ENCODE peak calls at places on chromosome 19, in four cellular contexts. W, O, N and K are unnamed samples.
A peak's percentile ranks its signal among the peaks of the same experiment; 100 is the strongest.

GRCh38 chr19:28402701-28403290 is 810.2 kb downstream of the UQCRFS1 start:
- DNase-seq in W (no peak), O (no peak), N (no peak), K (no peak)

GRCh38 chr19:30163663-30164062 is 208.5 kb upstream of the ZNF536 start:
- DNase-seq in W (no peak), O (no peak), N (no peak), K (no peak)

GRCh38 chr19:51122112-51122981 is 2.4 kb upstream of the SIGLEC9 start:
- DNase-seq in W (no peak), O (no peak), N (no peak), K (no peak)

GRCh38 chr19:18203408-18203862 is 407 bp downstream of the RAB3A start:
- DNase-seq in W (no peak), O (no peak), N (peak; percentile 62), K (no peak)

GRCh38 chr19:2952953-2953481 is 8.2 kb upstream of the ZNF77 start:
- DNase-seq in W (no peak), O (peak; percentile 82), N (no peak), K (peak; percentile 92)

GRCh38 chr19:55437410-55437809 is 5.7 kb downstream of the SHISA7 start:
- DNase-seq in W (peak; percentile 90), O (peak; percentile 53), N (peak; percentile 53), K (no peak)

GRCh38 chr19:29524912-29525870 is 603 bp upstream of the VSTM2B start:
- DNase-seq in W (no peak), O (no peak), N (no peak), K (no peak)

GRCh38 chr19:6854758-6855157 is 32.6 kb upstream of the ADGRE1 start:
- DNase-seq in W (no peak), O (no peak), N (no peak), K (no peak)

GRCh38 chr19:55487884-55488687 is at the start of gene SSC5D:
- DNase-seq in W (no peak), O (no peak), N (peak; percentile 61), K (no peak)

GRCh38 chr19:46610851-46611770 is 10.0 kb downstream of the CALM3 start:
- DNase-seq in W (no peak), O (peak; percentile 9), N (no peak), K (no peak)

GRCh38 chr19:14369399-14370168 is 11.7 kb upstream of the ADGRE5 start:
- DNase-seq in W (peak; percentile 17), O (no peak), N (no peak), K (no peak)

GRCh38 chr19:35518313-35518712 is 4.9 kb upstream of the DMKN start:
- DNase-seq in W (no peak), O (no peak), N (no peak), K (no peak)

GRCh38 chr19:45291834-45292233 is 30.8 kb downstream of the CKM start:
- DNase-seq in W (no peak), O (no peak), N (no peak), K (no peak)

GRCh38 chr19:51607920-51608562 is 22.2 kb downstream of the SIGLEC5 start:
- DNase-seq in W (peak; percentile 74), O (peak; percentile 55), N (peak; percentile 74), K (peak; percentile 30)

GRCh38 chr19:39873385-39873784 is 27.2 kb upstream of the FBL start:
- DNase-seq in W (no peak), O (no peak), N (no peak), K (no peak)

GRCh38 chr19:4062576-4063368 is 3.9 kb downstream of the ZBTB7A start:
- DNase-seq in W (no peak), O (no peak), N (no peak), K (no peak)

GRCh38 chr19:16449330-16449961 is 22.3 kb downstream of the EPS15L1 start:
- DNase-seq in W (no peak), O (no peak), N (no peak), K (no peak)

GRCh38 chr19:34452671-34453253 is 24.6 kb downstream of the UBA2 start:
- DNase-seq in W (no peak), O (no peak), N (no peak), K (no peak)

GRCh38 chr19:46993622-46994021 is 26.0 kb upstream of the NPAS1 start:
- DNase-seq in W (no peak), O (no peak), N (no peak), K (no peak)

GRCh38 chr19:16325671-16326400 is 1.2 kb downstream of the KLF2 start:
- DNase-seq in W (peak; percentile 66), O (peak; percentile 22), N (peak; percentile 55), K (no peak)

GRCh38 chr19:13819242-13819641 is 24.0 kb downstream of the ZSWIM4 start:
- DNase-seq in W (no peak), O (no peak), N (no peak), K (no peak)

GRCh38 chr19:55686311-55687050 is 11.5 kb downstream of the EPN1 start:
- DNase-seq in W (no peak), O (no peak), N (no peak), K (no peak)

GRCh38 chr19:45376045-45376724 is 5.8 kb upstream of the ERCC2 start:
- DNase-seq in W (peak; percentile 54), O (peak; percentile 54), N (no peak), K (peak; percentile 63)

GRCh38 chr19:13621413-13621812 is 115.1 kb upstream of the CACNA1A start:
- DNase-seq in W (no peak), O (no peak), N (no peak), K (no peak)

GRCh38 chr19:35355851-35356460 is 2.3 kb upstream of the FFAR3 start:
- DNase-seq in W (no peak), O (no peak), N (no peak), K (no peak)

GRCh38 chr19:41298327-41298964 is 11.5 kb upstream of the CCDC97 start:
- DNase-seq in W (peak; percentile 87), O (peak; percentile 59), N (peak; percentile 81), K (no peak)

GRCh38 chr19:41299046-41299754 is 10.8 kb upstream of the CCDC97 start:
- DNase-seq in W (no peak), O (no peak), N (no peak), K (no peak)

GRCh38 chr19:41299755-41300089 is 10.2 kb upstream of the CCDC97 start:
- DNase-seq in W (peak; percentile 90), O (no peak), N (peak; percentile 64), K (no peak)

GRCh38 chr19:41296323-41296935 is 13.5 kb upstream of the CCDC97 start:
- DNase-seq in W (no peak), O (no peak), N (no peak), K (peak; percentile 36)

DNA sequence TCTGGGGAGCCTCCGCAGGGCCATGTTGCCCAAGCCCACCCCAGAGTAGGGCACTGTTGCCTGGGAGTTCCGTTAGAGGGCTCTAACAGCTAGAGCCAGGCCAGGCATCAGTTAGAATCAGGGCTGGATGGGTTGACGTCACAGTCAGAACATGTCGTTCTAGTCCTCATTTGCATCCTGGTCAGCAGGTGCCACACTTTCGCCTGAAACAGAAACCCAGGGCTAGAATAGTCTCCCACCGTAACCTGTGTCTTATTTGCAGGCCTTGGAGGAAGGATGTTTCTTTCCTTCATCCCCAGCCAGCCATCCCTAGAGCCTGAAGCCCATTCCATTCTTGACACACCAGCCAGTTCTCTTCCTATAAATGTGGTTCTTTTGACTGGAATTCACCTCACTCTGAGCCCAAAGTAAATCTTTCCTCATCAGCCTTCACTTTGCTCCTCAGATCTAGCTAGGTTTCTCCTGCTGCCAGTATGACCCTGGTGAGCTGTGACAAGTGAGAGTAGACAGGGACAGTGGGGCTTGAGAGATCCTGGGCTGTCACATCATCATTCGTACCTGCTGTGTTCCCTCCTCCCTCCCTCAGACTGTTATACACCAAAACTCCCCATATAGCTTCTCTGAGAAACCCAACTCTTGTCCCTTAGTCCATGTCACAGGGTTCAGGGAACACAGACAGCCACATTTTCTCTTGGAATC is 12.2 kb upstream of the CCDC97 start:
- DNase-seq in W (no peak), O (no peak), N (no peak), K (no peak)
- H3K36me3 ChIP-seq in W (peaks cover 48% of the 10 kb centered on the region), O (peaks cover 39% of the 10 kb centered on the region), N (peaks cover 1% of the 10 kb centered on the region), K (peaks cover 18% of the 10 kb centered on the region)

GRCh38 chr19:10168386-10168948 is 26.3 kb downstream of the DNMT1 start:
- DNase-seq in W (no peak), O (no peak), N (no peak), K (no peak)
- H3K4me3 ChIP-seq in W (no peak overlapping the region), O (no peak overlapping the region), N (no peak overlapping the region), K (no peak overlapping the region)

GRCh38 chr19:33094504-33095067 is 13.6 kb downstream of the GPATCH1 start:
- DNase-seq in W (no peak), O (no peak), N (no peak), K (no peak)

GRCh38 chr19:33086955-33087354 is 6.0 kb downstream of the GPATCH1 start:
- DNase-seq in W (no peak), O (no peak), N (no peak), K (no peak)

GRCh38 chr19:33093420-33094210 is 12.6 kb downstream of the GPATCH1 start:
- DNase-seq in W (no peak), O (no peak), N (no peak), K (no peak)

GRCh38 chr19:33089061-33089460 is 8.1 kb downstream of the GPATCH1 start:
- DNase-seq in W (no peak), O (no peak), N (no peak), K (no peak)

DNA sequence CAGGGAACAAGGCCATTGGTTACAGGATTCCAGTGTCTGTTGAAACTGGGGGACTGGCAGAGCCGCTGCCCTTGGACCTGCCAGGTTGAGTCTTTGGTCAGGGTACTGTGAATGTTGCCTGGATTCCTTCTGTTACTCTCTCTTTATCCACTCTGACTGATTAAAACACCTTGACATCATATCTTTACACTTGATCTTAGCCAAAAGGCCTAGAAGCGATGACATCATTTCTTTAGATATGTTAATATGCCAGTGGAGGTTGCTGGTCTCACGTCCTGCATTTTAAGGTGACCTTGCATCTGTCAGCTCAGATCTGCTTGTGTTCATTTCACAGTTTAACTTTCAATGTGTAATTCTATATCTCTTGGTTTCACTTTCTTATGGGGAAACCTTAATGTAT is 9.2 kb downstream of the GPATCH1 start:
- DNase-seq in W (no peak), O (no peak), N (no peak), K (no peak)
- H3K36me3 ChIP-seq in W (peaks cover 22% of the 10 kb centered on the region), O (peaks cover 33% of the 10 kb centered on the region), N (no peaks in the 10 kb centered on the region), K (peaks cover 9% of the 10 kb centered on the region)

GRCh38 chr19:5324947-5325346 is 15.7 kb downstream of the PTPRS start:
- DNase-seq in W (no peak), O (no peak), N (no peak), K (no peak)

GRCh38 chr19:5321066-5321642 is 19.5 kb downstream of the PTPRS start:
- DNase-seq in W (no peak), O (no peak), N (no peak), K (no peak)

GRCh38 chr19:5319516-5319915 is 21.1 kb downstream of the PTPRS start:
- DNase-seq in W (no peak), O (no peak), N (no peak), K (no peak)

GRCh38 chr19:5323475-5323811 is 17.2 kb downstream of the PTPRS start:
- DNase-seq in W (no peak), O (no peak), N (no peak), K (no peak)

GRCh38 chr19:5321851-5322681 is 18.5 kb downstream of the PTPRS start:
- DNase-seq in W (peak; percentile 50), O (no peak), N (no peak), K (no peak)
- H3K4me3 ChIP-seq in W (no peak overlapping the region), O (no peak overlapping the region), N (no peak overlapping the region), K (no peak overlapping the region)

DNA sequence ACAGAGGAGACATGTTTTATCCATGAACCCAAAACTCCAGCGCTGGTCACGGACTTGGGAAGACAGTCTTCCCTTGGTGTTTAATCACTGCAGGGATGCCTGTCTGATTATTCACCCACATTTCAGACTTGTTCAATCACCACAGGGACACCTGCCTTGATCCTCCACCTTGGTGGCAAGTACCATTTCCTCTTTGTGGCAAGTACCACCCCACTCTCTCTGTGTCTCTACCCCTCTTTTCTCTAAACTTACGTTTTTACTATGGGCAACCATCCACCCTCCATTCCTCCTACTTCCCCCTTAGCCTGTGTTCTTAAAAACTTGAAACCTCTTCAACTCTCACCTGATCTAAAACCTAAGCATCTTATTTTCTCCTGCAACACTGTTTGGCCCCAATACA is 16.8 kb downstream of the ZNF83 start:
- DNase-seq in W (no peak), O (no peak), N (no peak), K (no peak)
- H3K36me3 ChIP-seq in W (peaks cover 4% of the 10 kb centered on the region), O (peaks cover 2% of the 10 kb centered on the region), N (no peaks in the 10 kb centered on the region), K (no peaks in the 10 kb centered on the region)